ENCODE peak calls at places on chromosomes 3 and 15, in four cellular contexts. Y is neuronal stem cell, I is H9, O is mesendoderm. B is an unnamed sample.

GRCh38 chr3:63582943-63583500 is 69.5 kb upstream of the SNTN start:
- DNase-seq in Y (no peak), O (no peak), I (no peak), B (no peak)

GRCh38 chr15:85588657-85589056 is 206.1 kb downstream of the KLHL25 start:
- DNase-seq in Y (no peak), O (no peak), I (no peak), B (peak)

GRCh38 chr3:171461087-171461917 is 1.1 kb upstream of the TNIK start:
- DNase-seq in O (peak), I (peak), Y (peak), B (peak)

GRCh38 chr3:155026999-155027591 is 53.0 kb upstream of the MME start:
- DNase-seq in Y (no peak), I (no peak), O (peak), B (peak)

GRCh38 chr3:194872669-194872977 is 186.9 kb downstream of the FAM43A start:
- DNase-seq in Y (no peak), I (peak), O (peak), B (peak)

GRCh38 chr15:95287774-95288173 is 1042.7 kb upstream of the NR2F2 start:
- DNase-seq in Y (no peak), O (peak), I (no peak), B (peak)

GRCh38 chr3:187738400-187739124 is 6.7 kb downstream of the BCL6 start:
- DNase-seq in Y (peak), I (peak), O (peak), B (peak)

GRCh38 chr3:132561003-132561402 is 36.1 kb upstream of the ACKR4 start:
- DNase-seq in I (no peak), O (peak), Y (no peak), B (no peak)

GRCh38 chr3:23129817-23130216 is 73.3 kb upstream of the UBE2E2 start:
- DNase-seq in Y (no peak), I (no peak), O (no peak), B (no peak)

GRCh38 chr3:64924961-64925360 is 237.2 kb upstream of the ADAMTS9 start:
- DNase-seq in Y (no peak), I (no peak), O (no peak), B (no peak)

GRCh38 chr15:78050851-78051250 is 26.7 kb downstream of the TBC1D2B start:
- DNase-seq in I (no peak), O (peak), Y (no peak), B (no peak)

GRCh38 chr3:39531681-39532080 is 64.2 kb downstream of the MOBP start:
- DNase-seq in Y (no peak), I (no peak), O (no peak), B (peak)

GRCh38 chr3:107938128-107938527 is 152.7 kb downstream of the CD47 start:
- DNase-seq in I (peak), O (peak), Y (no peak), B (peak)

GRCh38 chr3:10263549-10264363 is 15.5 kb downstream of the TATDN2 start:
- DNase-seq in I (peak), Y (no peak), O (peak), B (peak)

GRCh38 chr3:196517142-196517808 is 2.1 kb upstream of the SMCO1 start:
- DNase-seq in O (no peak), I (no peak), Y (no peak), B (no peak)

GRCh38 chr3:116348216-116348615 is 97.1 kb downstream of the LSAMP start:
- DNase-seq in O (no peak), I (no peak), Y (no peak), B (no peak)

GRCh38 chr15:89662893-89663673 is 7.8 kb upstream of the KIF7 start:
- DNase-seq in O (peak), Y (no peak), I (peak), B (peak)

GRCh38 chr15:50137893-50138292 is 18.9 kb upstream of the ATP8B4 start:
- DNase-seq in Y (no peak), I (no peak), O (no peak), B (peak)

GRCh38 chr15:31814082-31814481 is 216.2 kb upstream of the CHRNA7 start:
- DNase-seq in I (no peak), Y (no peak), O (no peak), B (no peak)

GRCh38 chr15:78244101-78244500 is 9.7 kb upstream of the ACSBG1 start:
- DNase-seq in Y (no peak), I (no peak), O (no peak), B (no peak)

GRCh38 chr15:29681946-29682345 is 140.3 kb downstream of the TJP1 start:
- DNase-seq in Y (no peak), I (no peak), O (no peak), B (no peak)

GRCh38 chr3:24020036-24020691 is 75.1 kb downstream of the NR1D2 start:
- DNase-seq in O (no peak), I (no peak), Y (no peak), B (no peak)

GRCh38 chr3:139718415-139718814 is 40.6 kb upstream of the NMNAT3 start:
- DNase-seq in Y (peak), O (peak), I (peak), B (peak)

GRCh38 chr3:126926684-126927404 is 56.1 kb upstream of the PLXNA1 start:
- DNase-seq in I (no peak), O (no peak), Y (no peak), B (peak)

GRCh38 chr3:107241217-107241616 is 136.0 kb upstream of the CCDC54 start:
- DNase-seq in O (peak), Y (peak), I (peak), B (no peak)

GRCh38 chr3:99172736-99173657 is 271.5 kb upstream of the DCBLD2 start:
- DNase-seq in I (peak), Y (peak), O (peak), B (peak)

GRCh38 chr15:68274184-68274848 is 3.2 kb upstream of the FEM1B start:
- DNase-seq in I (no peak), O (no peak), Y (no peak), B (no peak)

GRCh38 chr15:68275165-68275746 is 2.3 kb upstream of the FEM1B start:
- DNase-seq in I (no peak), O (no peak), Y (no peak), B (peak)

GRCh38 chr15:68268405-68268804 is 9.1 kb upstream of the FEM1B start:
- DNase-seq in O (no peak), Y (no peak), I (no peak), B (peak)

GRCh38 chr15:68272797-68273271 is 4.7 kb upstream of the FEM1B start:
- DNase-seq in I (no peak), Y (no peak), O (no peak), B (peak)

GRCh38 chr15:68271854-68272471 is 5.6 kb upstream of the FEM1B start:
- DNase-seq in Y (no peak), O (peak), I (peak), B (peak)
- H2BK5ac ChIP-seq in Y (no peak), O (no peak), I (no peak), B (peak)

GRCh38 chr15:83306561-83306960 is 22.1 kb upstream of the BNC1 start:
- DNase-seq in O (no peak), Y (no peak), I (no peak), B (peak)

GRCh38 chr15:83308671-83309070 is 24.2 kb upstream of the BNC1 start:
- DNase-seq in Y (no peak), O (no peak), I (no peak), B (no peak)

GRCh38 chr15:83300826-83301225 is 16.4 kb upstream of the BNC1 start:
- DNase-seq in I (no peak), O (no peak), Y (no peak), B (peak)

GRCh38 chr15:83305696-83306291 is 21.3 kb upstream of the BNC1 start:
- DNase-seq in I (peak), O (peak), Y (no peak), B (peak)

GRCh38 chr15:83304861-83305661 is 20.6 kb upstream of the BNC1 start:
- DNase-seq in I (no peak), Y (no peak), O (no peak), B (peak)
- H2BK5ac ChIP-seq in I (no peak), Y (no peak), O (no peak), B (no peak)

GRCh38 chr15:65245096-65245849 is 34.0 kb upstream of the CILP start:
- DNase-seq in O (no peak), Y (no peak), I (no peak), B (peak)
- H2BK5ac ChIP-seq in O (no peak), Y (no peak), I (no peak), B (peak)

GRCh38 chr15:66679043-66679656 is 22.9 kb upstream of the SMAD6 start:
- DNase-seq in I (no peak), O (peak), Y (no peak), B (peak)
- H2BK5ac ChIP-seq in I (no peak), O (peak), Y (peak), B (peak)

GRCh38 chr3:53273271-53273670 is 17.4 kb upstream of the TKT start:
- DNase-seq in Y (no peak), O (no peak), I (no peak), B (no peak)

GRCh38 chr3:53274938-53275666 is 19.3 kb upstream of the TKT start:
- DNase-seq in Y (no peak), O (peak), I (no peak), B (no peak)

GRCh38 chr3:53282581-53282980 is 26.8 kb upstream of the TKT start:
- DNase-seq in O (no peak), I (no peak), Y (no peak), B (no peak)

DNA sequence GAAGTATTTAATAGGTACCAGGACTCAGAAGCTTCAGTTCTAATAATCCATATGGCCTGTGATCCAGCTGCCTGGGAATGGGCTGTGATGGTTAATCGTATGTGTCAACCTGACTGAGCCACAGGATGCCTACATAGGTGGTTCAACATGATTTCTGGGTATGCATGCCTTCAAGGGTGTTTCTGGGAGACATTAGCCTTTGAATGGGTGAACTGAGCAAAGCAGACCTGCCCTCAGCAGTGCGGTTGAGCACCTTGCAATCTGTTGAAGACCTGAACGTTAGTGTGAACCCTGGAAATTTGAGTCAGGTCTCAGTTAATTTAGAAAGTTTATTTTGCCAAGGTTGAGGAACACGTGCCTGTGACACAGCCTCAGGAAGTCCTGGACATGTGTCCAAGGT is 22.8 kb upstream of the TKT start:
- DNase-seq in O (no peak), Y (no peak), I (no peak), B (no peak)
- H2BK5ac ChIP-seq in O (no peak), Y (no peak), I (no peak), B (no peak)

GRCh38 chr3:112074616-112075497 is 11.3 kb upstream of the C3orf52 start:
- DNase-seq in O (peak), Y (no peak), I (peak), B (peak)
- H2BK5ac ChIP-seq in O (no peak), Y (no peak), I (no peak), B (peak)

GRCh38 chr3:182450942-182451607 is 342.2 kb upstream of the ATP11B start:
- DNase-seq in Y (no peak), O (peak), I (no peak), B (no peak)
- H2BK5ac ChIP-seq in Y (no peak), O (peak), I (no peak), B (no peak)

GRCh38 chr15:59373215-59373614 is 544 bp upstream of the MYO1E start:
- DNase-seq in I (no peak), O (no peak), Y (no peak), B (no peak)
- H2BK5ac ChIP-seq in I (no peak), O (no peak), Y (no peak), B (peak)

DNA sequence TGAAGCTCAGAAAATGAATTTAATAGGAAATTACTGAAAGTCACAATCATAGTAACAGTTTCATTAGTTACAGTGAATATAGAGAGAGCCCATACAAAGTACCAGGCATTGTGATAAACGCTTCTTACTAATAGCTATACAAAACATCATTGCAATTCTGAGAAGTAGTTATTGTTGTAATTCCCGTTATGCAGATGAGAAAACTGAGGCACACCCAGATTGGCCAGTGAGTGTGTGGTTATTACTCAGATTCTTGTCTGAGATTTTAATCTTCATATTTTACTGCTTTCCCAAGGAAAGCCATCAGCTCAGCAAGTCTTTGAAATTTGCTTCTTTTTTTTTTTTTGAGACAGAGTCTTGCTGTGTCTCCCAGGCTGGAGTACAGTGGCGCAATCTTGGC is 14.3 kb downstream of the FLNB start:
- DNase-seq in Y (no peak), I (no peak), O (no peak), B (no peak)
- H2BK5ac ChIP-seq in Y (no peak), I (no peak), O (no peak), B (no peak)